ENCODE peak calls at places on chromosomes 7 and 10, in four cellular contexts. E is tibial nerve; H is mesendoderm; W is CD8-positive, alpha-beta memory T cell. V is an unnamed sample.

GRCh38 chr7:3151784-3152183 is 108.1 kb upstream of the CARD11 start:
- DNase-seq in E (no peak), H (no peak), W (no peak), V (no peak)

GRCh38 chr10:111491154-111491553 is 414.3 kb downstream of the ADRA2A start:
- DNase-seq in E (no peak), H (no peak), W (no peak), V (no peak)

GRCh38 chr7:121498816-121499215 is 102.7 kb upstream of the FAM3C start:
- DNase-seq in E (no peak), H (no peak), W (no peak), V (no peak)

GRCh38 chr7:105876964-105877601 is 684 bp upstream of the ATXN7L1 start:
- DNase-seq in E (no peak), H (peak; percentile 75), W (no peak), V (peak; percentile 84)

GRCh38 chr7:68629-69028 is 123.7 kb upstream of the FAM20C start:
- DNase-seq in E (no peak), H (peak; percentile 44), W (no peak), V (peak; percentile 49)

GRCh38 chr10:32982293-32982709 is 24.3 kb upstream of the ITGB1 start:
- DNase-seq in E (no peak), H (no peak), W (no peak), V (no peak)

GRCh38 chr7:14582010-14582409 is 320.5 kb downstream of the DGKB start:
- DNase-seq in E (no peak), H (no peak), W (no peak), V (no peak)

GRCh38 chr7:46486264-46487206 is 565.5 kb upstream of the IGFBP3 start:
- DNase-seq in E (peak; percentile 16), H (no peak), W (no peak), V (no peak)

GRCh38 chr10:119301397-119301796 is 94.0 kb downstream of the GRK5 start:
- DNase-seq in E (no peak), H (no peak), W (peak; percentile 72), V (no peak)

GRCh38 chr7:77759294-77759889 is 38.8 kb downstream of the TMEM60 start:
- DNase-seq in E (peak; percentile 30), H (peak; percentile 68), W (peak; percentile 55), V (peak; percentile 84)

GRCh38 chr10:63491558-63492316 is 26.0 kb upstream of the JMJD1C start:
- DNase-seq in E (no peak), H (peak; percentile 67), W (no peak), V (peak; percentile 24)

GRCh38 chr7:30286749-30287148 is 2.4 kb downstream of the ZNRF2 start:
- DNase-seq in E (no peak), H (no peak), W (no peak), V (no peak)

GRCh38 chr10:3126741-3127342 is 45.7 kb downstream of the PITRM1 start:
- DNase-seq in E (no peak), H (peak; percentile 14), W (no peak), V (no peak)

GRCh38 chr7:47314728-47315601 is 266.9 kb downstream of the TNS3 start:
- DNase-seq in E (no peak), H (peak; percentile 30), W (no peak), V (no peak)

GRCh38 chr7:16035392-16035791 is 348.9 kb upstream of the MEOX2 start:
- DNase-seq in E (no peak), H (no peak), W (no peak), V (no peak)

GRCh38 chr7:6530626-6531491 is 20.4 kb downstream of the GRID2IP start:
- DNase-seq in E (no peak), H (peak; percentile 54), W (peak; percentile 46), V (peak; percentile 86)

GRCh38 chr10:79385392-79385795 is 38.1 kb downstream of the PPIF start:
- DNase-seq in E (no peak), H (no peak), W (no peak), V (no peak)

GRCh38 chr7:141585592-141586510 is 34.6 kb downstream of the AGK start:
- DNase-seq in E (no peak), H (peak; percentile 76), W (no peak), V (no peak)

GRCh38 chr7:2508327-2509231 is 11.0 kb upstream of the LFNG start:
- DNase-seq in E (peak; percentile 50), H (peak; percentile 41), W (peak; percentile 86), V (no peak)

GRCh38 chr7:99314504-99314903 is 11.2 kb upstream of the ARPC1A start:
- DNase-seq in E (no peak), H (no peak), W (no peak), V (no peak)

GRCh38 chr7:155052982-155053381 is 17.1 kb upstream of the HTR5A start:
- DNase-seq in E (no peak), H (peak; percentile 26), W (no peak), V (no peak)

GRCh38 chr10:122485670-122486069 is 24.3 kb downstream of the HTRA1 start:
- DNase-seq in E (no peak), H (no peak), W (no peak), V (no peak)

GRCh38 chr7:81789406-81790139 is 19.7 kb upstream of the HGF start:
- DNase-seq in E (no peak), H (no peak), W (no peak), V (no peak)

GRCh38 chr10:31437959-31438358 is 118.9 kb downstream of the ZEB1 start:
- DNase-seq in E (no peak), H (no peak), W (no peak), V (no peak)
- H3K4me1 ChIP-seq in E (no peaks in the 10 kb centered on the region), H (no peaks in the 10 kb centered on the region), W (no peaks in the 10 kb centered on the region), V (no peaks in the 10 kb centered on the region)

GRCh38 chr7:92319243-92319642 is 73.5 kb downstream of the ANKIB1 start:
- DNase-seq in E (no peak), H (no peak), W (no peak), V (no peak)

GRCh38 chr7:92325850-92326249 is 80.1 kb downstream of the ANKIB1 start:
- DNase-seq in E (no peak), H (no peak), W (no peak), V (no peak)

GRCh38 chr7:92330835-92331438 is 85.2 kb downstream of the ANKIB1 start:
- DNase-seq in E (no peak), H (no peak), W (no peak), V (no peak)

GRCh38 chr7:92325173-92325572 is 79.4 kb downstream of the ANKIB1 start:
- DNase-seq in E (no peak), H (no peak), W (no peak), V (no peak)
- H3K27ac ChIP-seq in E (no peak overlapping the region), H (no peak overlapping the region), W (no peak overlapping the region), V (no peak overlapping the region)

DNA sequence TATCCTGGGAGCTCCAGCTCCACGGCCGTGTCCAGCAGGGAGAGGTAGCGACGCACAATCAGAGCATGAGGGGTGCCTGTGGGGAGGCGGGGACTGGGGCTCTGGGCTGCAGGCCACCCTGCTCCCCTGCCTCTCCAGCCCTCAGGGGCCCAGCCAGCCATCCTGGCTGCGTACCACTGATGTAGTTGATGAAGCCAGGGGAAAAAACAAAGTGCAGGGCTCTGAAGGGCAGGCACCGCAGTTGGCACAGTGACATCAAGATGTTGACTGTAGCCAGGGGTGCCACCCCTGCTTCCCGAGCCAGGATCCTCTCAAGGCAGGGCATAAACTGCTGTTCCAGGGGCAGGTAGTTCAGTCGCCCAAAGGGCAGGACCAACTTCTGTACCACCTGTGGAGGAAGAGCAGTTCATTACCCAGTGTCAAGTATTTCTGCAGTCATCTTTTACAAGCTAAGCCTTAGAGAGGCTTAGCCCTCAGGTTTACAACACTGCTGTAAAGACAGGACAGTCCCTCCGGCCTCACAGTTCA is 2.8 kb downstream of the FASTK start:
- DNase-seq in E (no peak), H (no peak), W (no peak), V (no peak)
- H3K4me1 ChIP-seq in E (peaks cover 49% of the 10 kb centered on the region), H (peaks cover 9% of the 10 kb centered on the region), W (peaks cover 34% of the 10 kb centered on the region), V (peaks cover 25% of the 10 kb centered on the region)

DNA sequence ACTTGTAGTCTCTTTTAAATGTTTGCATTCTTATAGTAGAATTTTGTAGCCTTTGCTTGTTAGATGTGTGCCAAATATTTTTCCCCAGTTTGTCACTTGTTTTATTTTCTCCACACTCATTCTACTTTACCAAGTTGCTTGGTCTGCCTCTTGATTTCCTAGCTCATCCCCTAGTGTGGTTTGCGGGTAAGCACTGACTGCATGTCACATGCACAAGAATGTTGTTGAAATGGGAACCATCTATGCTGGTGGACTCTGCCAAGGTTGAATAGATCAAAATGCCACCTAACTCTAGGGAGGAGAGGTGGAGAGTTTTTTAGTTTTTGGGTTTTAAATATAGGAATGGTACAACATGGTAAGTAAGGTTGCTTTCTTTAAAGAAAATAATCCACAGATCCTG is 47.6 kb downstream of the FZD1 start:
- DNase-seq in E (no peak), H (no peak), W (no peak), V (no peak)
- H3K27ac ChIP-seq in E (no peak overlapping the region), H (no peak overlapping the region), W (no peak overlapping the region), V (no peak overlapping the region)

DNA sequence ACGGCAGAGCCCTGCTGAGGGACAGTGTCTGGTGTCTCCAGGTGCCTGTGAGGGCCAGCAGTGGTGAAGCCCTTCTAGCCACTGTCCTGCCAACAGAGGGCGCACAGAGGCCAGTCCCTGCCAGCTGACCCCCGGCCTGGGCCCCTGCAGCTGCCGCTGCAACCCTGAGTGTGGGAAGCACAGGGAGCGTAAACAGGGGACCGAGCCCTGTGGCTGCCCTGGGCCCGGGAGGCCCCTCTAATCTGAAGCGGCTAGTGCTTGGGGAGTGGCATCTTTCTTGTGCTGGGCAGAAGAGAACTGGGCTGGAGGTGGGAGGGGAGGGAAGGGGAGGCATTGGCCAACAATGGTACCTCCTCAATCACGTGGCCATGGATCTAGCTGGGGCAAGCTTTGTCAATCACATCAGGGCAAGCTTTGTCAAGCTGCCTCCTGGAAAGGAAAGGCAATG is 34.6 kb downstream of the TRIM8 start:
- DNase-seq in E (peak; percentile 53), H (peak; percentile 82), W (no peak), V (peak; percentile 93)
- H3K4me1 ChIP-seq in E (peaks cover 58% of the 10 kb centered on the region), H (peaks cover 15% of the 10 kb centered on the region), W (peaks cover 30% of the 10 kb centered on the region), V (peaks cover 48% of the 10 kb centered on the region)

GRCh38 chr10:125083576-125083920 is 76.8 kb downstream of the CTBP2 start:
- DNase-seq in E (no peak), H (no peak), W (no peak), V (no peak)

GRCh38 chr10:125082881-125083575 is 77.3 kb downstream of the CTBP2 start:
- DNase-seq in E (no peak), H (no peak), W (no peak), V (no peak)

GRCh38 chr10:125086716-125087115 is 73.6 kb downstream of the CTBP2 start:
- DNase-seq in E (no peak), H (no peak), W (no peak), V (no peak)

GRCh38 chr10:125085281-125085680 is 75.1 kb downstream of the CTBP2 start:
- DNase-seq in E (no peak), H (no peak), W (no peak), V (no peak)

GRCh38 chr10:125084191-125085186 is 75.9 kb downstream of the CTBP2 start:
- DNase-seq in E (no peak), H (peak; percentile 97), W (no peak), V (peak; percentile 68)
- H3K27ac ChIP-seq in E (peak overlapping the region; percentile 51), H (no peak overlapping the region), W (no peak overlapping the region), V (peak overlapping the region; percentile 50)

GRCh38 chr7:151494569-151495284 is 25.0 kb downstream of the RHEB start:
- DNase-seq in E (no peak), H (no peak), W (no peak), V (no peak)

GRCh38 chr7:151498495-151498894 is 21.2 kb downstream of the RHEB start:
- DNase-seq in E (no peak), H (no peak), W (no peak), V (no peak)

GRCh38 chr7:151497306-151497871 is 22.3 kb downstream of the RHEB start:
- DNase-seq in E (no peak), H (no peak), W (no peak), V (no peak)

GRCh38 chr7:151493083-151493482 is 26.6 kb downstream of the RHEB start:
- DNase-seq in E (no peak), H (peak; percentile 60), W (no peak), V (no peak)

GRCh38 chr7:151495360-151495759 is 24.3 kb downstream of the RHEB start:
- DNase-seq in E (no peak), H (no peak), W (no peak), V (no peak)
- H3K4me1 ChIP-seq in E (peaks cover 66% of the 10 kb centered on the region), H (peaks cover 6% of the 10 kb centered on the region), W (peaks cover 8% of the 10 kb centered on the region), V (peaks cover 57% of the 10 kb centered on the region)